ENCODE peak calls at places on chromosome 17, in seven cellular contexts. One of them, this sample, is unnamed.

GRCh38 chr17:27342059-27342458 is 48.1 kb downstream of the WSB1 start:
- DNase-seq in H1: no peak
- DNase-seq in K562: no peak
- DNase-seq in SK-N-SH: no peak
- DNase-seq in HCT116: no peak
- DNase-seq in GM12878: no peak
- DNase-seq in HepG2: no peak
- DNase-seq in this sample: no peak

GRCh38 chr17:64331946-64332493 is 58.6 kb downstream of the PECAM1 start:
- DNase-seq in H1: no peak
- DNase-seq in K562: peak
- DNase-seq in SK-N-SH: no peak
- DNase-seq in HCT116: no peak
- DNase-seq in GM12878: no peak
- DNase-seq in HepG2: peak
- DNase-seq in this sample: no peak

GRCh38 chr17:41278176-41278955 is 2.9 kb downstream of the KRTAP9-7 start:
- DNase-seq in H1: no peak
- DNase-seq in K562: no peak
- DNase-seq in SK-N-SH: no peak
- DNase-seq in HCT116: no peak
- DNase-seq in GM12878: no peak
- DNase-seq in HepG2: peak
- DNase-seq in this sample: no peak

GRCh38 chr17:441155-441950 is 88.7 kb upstream of the RPH3AL start:
- DNase-seq in H1: no peak
- DNase-seq in K562: no peak
- DNase-seq in SK-N-SH: no peak
- DNase-seq in HCT116: no peak
- DNase-seq in GM12878: no peak
- DNase-seq in HepG2: no peak
- DNase-seq in this sample: no peak

GRCh38 chr17:5331506-5331905 is 49.4 kb downstream of the RABEP1 start:
- DNase-seq in H1: no peak
- DNase-seq in K562: no peak
- DNase-seq in SK-N-SH: no peak
- DNase-seq in HCT116: no peak
- DNase-seq in GM12878: no peak
- DNase-seq in HepG2: no peak
- DNase-seq in this sample: no peak

GRCh38 chr17:75228305-75228704 is 22.8 kb downstream of the NUP85 start:
- DNase-seq in H1: no peak
- DNase-seq in K562: no peak
- DNase-seq in SK-N-SH: no peak
- DNase-seq in HCT116: no peak
- DNase-seq in GM12878: no peak
- DNase-seq in HepG2: no peak
- DNase-seq in this sample: no peak

GRCh38 chr17:17694229-17695081 is 13.2 kb downstream of the RAI1 start:
- DNase-seq in H1: no peak
- DNase-seq in K562: peak
- DNase-seq in SK-N-SH: peak
- DNase-seq in HCT116: no peak
- DNase-seq in GM12878: no peak
- DNase-seq in HepG2: peak
- DNase-seq in this sample: peak

GRCh38 chr17:31401456-31402254 is 10.2 kb downstream of the RAB11FIP4 start:
- DNase-seq in H1: no peak
- DNase-seq in K562: no peak
- DNase-seq in SK-N-SH: no peak
- DNase-seq in HCT116: no peak
- DNase-seq in GM12878: no peak
- DNase-seq in HepG2: no peak
- DNase-seq in this sample: no peak

DNA sequence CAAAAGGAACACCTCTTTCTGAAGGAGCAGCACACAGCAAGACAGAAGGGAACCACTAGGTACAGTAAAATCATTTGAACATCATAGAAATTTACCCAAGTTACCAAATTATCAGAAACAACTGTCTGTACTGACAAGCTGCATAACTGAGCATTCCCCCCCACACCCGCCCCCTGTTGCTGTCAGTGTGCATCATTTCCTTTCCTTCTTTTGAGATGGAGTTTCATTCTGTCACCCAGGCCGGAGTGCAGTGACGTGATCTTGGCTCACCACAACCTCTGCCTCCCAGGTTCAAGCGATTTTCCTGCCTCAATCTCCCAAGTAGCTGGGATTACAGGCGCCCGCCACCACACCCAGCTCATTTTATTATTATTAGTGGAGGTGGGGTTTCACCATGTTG is 120.7 kb downstream of the TRIM37 start:
- DNase-seq in H1: no peak
- DNase-seq in K562: no peak
- DNase-seq in SK-N-SH: no peak
- DNase-seq in HCT116: no peak
- DNase-seq in GM12878: no peak
- DNase-seq in HepG2: no peak
- DNase-seq in this sample: no peak
- TF ChIP-seq JUND in H1: no peak
- TF ChIP-seq JUND in K562: no peak
- TF ChIP-seq JUND in SK-N-SH: no peak
- TF ChIP-seq JUND in HCT116: no peak
- TF ChIP-seq JUND in GM12878: no peak
- TF ChIP-seq JUND in HepG2: no peak
- TF ChIP-seq JUND in this sample: no peak

GRCh38 chr17:79624658-79625478 is 14.0 kb upstream of the RBFOX3 start:
- DNase-seq in H1: no peak
- DNase-seq in K562: no peak
- DNase-seq in SK-N-SH: peak
- DNase-seq in HCT116: no peak
- DNase-seq in GM12878: no peak
- DNase-seq in HepG2: no peak
- DNase-seq in this sample: no peak
- TF ChIP-seq JUND in H1: no peak
- TF ChIP-seq JUND in K562: no peak
- TF ChIP-seq JUND in SK-N-SH: no peak
- TF ChIP-seq JUND in HCT116: no peak
- TF ChIP-seq JUND in GM12878: no peak
- TF ChIP-seq JUND in HepG2: no peak
- TF ChIP-seq JUND in this sample: no peak

DNA sequence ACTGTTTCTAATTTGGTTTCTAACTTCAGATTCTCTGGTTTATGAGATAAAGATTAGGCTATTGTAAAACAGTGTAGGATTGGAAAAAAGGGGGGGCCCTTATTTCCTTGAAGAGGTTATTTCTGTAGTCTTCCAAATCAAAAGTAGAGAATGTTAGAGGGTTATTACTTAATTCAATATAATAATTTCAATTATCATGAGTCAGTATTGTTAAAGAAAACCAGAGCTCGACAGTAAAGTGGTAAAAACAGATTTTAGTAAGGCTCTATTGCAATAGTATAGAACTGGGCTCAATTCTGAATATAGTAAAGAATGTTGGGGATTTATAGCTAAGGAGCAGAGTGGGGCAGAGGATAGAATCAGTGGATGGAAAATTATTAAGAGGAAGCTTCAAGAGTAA is 140.0 kb downstream of the TANC2 start:
- DNase-seq in H1: no peak
- DNase-seq in K562: no peak
- DNase-seq in SK-N-SH: no peak
- DNase-seq in HCT116: no peak
- DNase-seq in GM12878: no peak
- DNase-seq in HepG2: no peak
- DNase-seq in this sample: no peak
- TF ChIP-seq JUND in H1: no peak
- TF ChIP-seq JUND in K562: no peak
- TF ChIP-seq JUND in SK-N-SH: no peak
- TF ChIP-seq JUND in HCT116: no peak
- TF ChIP-seq JUND in GM12878: no peak
- TF ChIP-seq JUND in HepG2: no peak
- TF ChIP-seq JUND in this sample: no peak

GRCh38 chr17:82297280-82297803 is 20.1 kb downstream of the CD7 start:
- DNase-seq in H1: no peak
- DNase-seq in K562: peak
- DNase-seq in SK-N-SH: peak
- DNase-seq in HCT116: no peak
- DNase-seq in GM12878: peak
- DNase-seq in HepG2: no peak
- DNase-seq in this sample: no peak
- TF ChIP-seq JUND in H1: no peak
- TF ChIP-seq JUND in K562: peak
- TF ChIP-seq JUND in SK-N-SH: no peak
- TF ChIP-seq JUND in HCT116: no peak
- TF ChIP-seq JUND in GM12878: peak
- TF ChIP-seq JUND in HepG2: no peak
- TF ChIP-seq JUND in this sample: no peak

GRCh38 chr17:71334041-71334781 is 786.6 kb upstream of the SOX9 start:
- DNase-seq in H1: no peak
- DNase-seq in K562: no peak
- DNase-seq in SK-N-SH: no peak
- DNase-seq in HCT116: no peak
- DNase-seq in GM12878: no peak
- DNase-seq in HepG2: no peak
- DNase-seq in this sample: no peak

GRCh38 chr17:71335212-71335611 is 785.6 kb upstream of the SOX9 start:
- DNase-seq in H1: no peak
- DNase-seq in K562: no peak
- DNase-seq in SK-N-SH: no peak
- DNase-seq in HCT116: no peak
- DNase-seq in GM12878: no peak
- DNase-seq in HepG2: no peak
- DNase-seq in this sample: no peak

GRCh38 chr17:71339219-71339618 is 781.6 kb upstream of the SOX9 start:
- DNase-seq in H1: no peak
- DNase-seq in K562: no peak
- DNase-seq in SK-N-SH: no peak
- DNase-seq in HCT116: no peak
- DNase-seq in GM12878: no peak
- DNase-seq in HepG2: no peak
- DNase-seq in this sample: no peak

GRCh38 chr17:71337903-71338302 is 782.9 kb upstream of the SOX9 start:
- DNase-seq in H1: no peak
- DNase-seq in K562: no peak
- DNase-seq in SK-N-SH: no peak
- DNase-seq in HCT116: no peak
- DNase-seq in GM12878: no peak
- DNase-seq in HepG2: no peak
- DNase-seq in this sample: no peak

GRCh38 chr17:71338396-71338795 is 782.4 kb upstream of the SOX9 start:
- DNase-seq in H1: no peak
- DNase-seq in K562: no peak
- DNase-seq in SK-N-SH: no peak
- DNase-seq in HCT116: no peak
- DNase-seq in GM12878: no peak
- DNase-seq in HepG2: no peak
- DNase-seq in this sample: peak
- TF ChIP-seq JUND in H1: no peak
- TF ChIP-seq JUND in K562: no peak
- TF ChIP-seq JUND in SK-N-SH: peak
- TF ChIP-seq JUND in HCT116: no peak
- TF ChIP-seq JUND in GM12878: no peak
- TF ChIP-seq JUND in HepG2: no peak
- TF ChIP-seq JUND in this sample: no peak

GRCh38 chr17:55699178-55699865 is 23.3 kb downstream of the TMEM100 start:
- DNase-seq in H1: no peak
- DNase-seq in K562: no peak
- DNase-seq in SK-N-SH: no peak
- DNase-seq in HCT116: no peak
- DNase-seq in GM12878: no peak
- DNase-seq in HepG2: no peak
- DNase-seq in this sample: no peak
- TF ChIP-seq JUND in H1: no peak
- TF ChIP-seq JUND in K562: no peak
- TF ChIP-seq JUND in SK-N-SH: no peak
- TF ChIP-seq JUND in HCT116: no peak
- TF ChIP-seq JUND in GM12878: no peak
- TF ChIP-seq JUND in HepG2: no peak
- TF ChIP-seq JUND in this sample: no peak

This sample was measured in T47D.